ENCODE peak calls at places on chromosomes 7 and 10, in eight cellular contexts. One of them, this sample, is unnamed.

GRCh38 chr10:76160758-76161555 is 729.5 kb downstream of the LRMDA start:
- DNase-seq in K562: no peak
- DNase-seq in A549: no peak
- DNase-seq in neural progenitor cell: no peak
- DNase-seq in stomach: no peak
- DNase-seq in MM.1S: no peak
- DNase-seq in ovary: peak; percentile 50
- DNase-seq in hepatocyte: no peak
- DNase-seq in this sample: no peak

GRCh38 chr7:30893357-30893756 is 18.3 kb upstream of the AQP1 start:
- DNase-seq in K562: no peak
- DNase-seq in A549: no peak
- DNase-seq in neural progenitor cell: no peak
- DNase-seq in stomach: no peak
- DNase-seq in MM.1S: no peak
- DNase-seq in ovary: no peak
- DNase-seq in hepatocyte: no peak
- DNase-seq in this sample: no peak

GRCh38 chr10:73076361-73077183 is 20.1 kb downstream of the P4HA1 start:
- DNase-seq in K562: no peak
- DNase-seq in A549: no peak
- DNase-seq in neural progenitor cell: no peak
- DNase-seq in stomach: peak; percentile 40
- DNase-seq in MM.1S: no peak
- DNase-seq in ovary: peak; percentile 80
- DNase-seq in hepatocyte: peak; percentile 37
- DNase-seq in this sample: no peak

GRCh38 chr7:158344706-158345300 is 242.8 kb downstream of the PTPRN2 start:
- DNase-seq in K562: no peak
- DNase-seq in A549: no peak
- DNase-seq in neural progenitor cell: no peak
- DNase-seq in stomach: no peak
- DNase-seq in MM.1S: no peak
- DNase-seq in ovary: no peak
- DNase-seq in hepatocyte: no peak
- DNase-seq in this sample: no peak

GRCh38 chr10:132392811-132393694 is 3.9 kb upstream of the PWWP2B start:
- DNase-seq in K562: no peak
- DNase-seq in A549: no peak
- DNase-seq in neural progenitor cell: no peak
- DNase-seq in stomach: no peak
- DNase-seq in MM.1S: no peak
- DNase-seq in ovary: no peak
- DNase-seq in hepatocyte: no peak
- DNase-seq in this sample: no peak

GRCh38 chr10:122459586-122460273 is 1.6 kb upstream of the HTRA1 start:
- DNase-seq in K562: no peak
- DNase-seq in A549: no peak
- DNase-seq in neural progenitor cell: no peak
- DNase-seq in stomach: no peak
- DNase-seq in MM.1S: no peak
- DNase-seq in ovary: peak; percentile 75
- DNase-seq in hepatocyte: no peak
- DNase-seq in this sample: no peak

GRCh38 chr10:11828682-11829284 is 5.6 kb downstream of the PROSER2 start:
- DNase-seq in K562: no peak
- DNase-seq in A549: no peak
- DNase-seq in neural progenitor cell: no peak
- DNase-seq in stomach: no peak
- DNase-seq in MM.1S: no peak
- DNase-seq in ovary: no peak
- DNase-seq in hepatocyte: no peak
- DNase-seq in this sample: no peak

GRCh38 chr7:78492146-78492545 is 693.6 kb downstream of the PHTF2 start:
- DNase-seq in K562: no peak
- DNase-seq in A549: no peak
- DNase-seq in neural progenitor cell: no peak
- DNase-seq in stomach: no peak
- DNase-seq in MM.1S: peak; percentile 53
- DNase-seq in ovary: no peak
- DNase-seq in hepatocyte: no peak
- DNase-seq in this sample: no peak

GRCh38 chr7:76302299-76303056 is at the start of gene HSPB1:
- DNase-seq in K562: peak; percentile 92
- DNase-seq in A549: peak; percentile 73
- DNase-seq in neural progenitor cell: peak; percentile 79
- DNase-seq in stomach: peak; percentile 97
- DNase-seq in MM.1S: peak; percentile 40
- DNase-seq in ovary: peak; percentile 91
- DNase-seq in hepatocyte: peak; percentile 92
- DNase-seq in this sample: peak; percentile 62

GRCh38 chr10:12849351-12850181 is 151.9 kb downstream of the CCDC3 start:
- DNase-seq in K562: no peak
- DNase-seq in A549: no peak
- DNase-seq in neural progenitor cell: no peak
- DNase-seq in stomach: no peak
- DNase-seq in MM.1S: no peak
- DNase-seq in ovary: peak; percentile 37
- DNase-seq in hepatocyte: no peak
- DNase-seq in this sample: no peak

GRCh38 chr7:104963378-104963990 is 50.5 kb upstream of the KMT2E start:
- DNase-seq in K562: no peak
- DNase-seq in A549: no peak
- DNase-seq in neural progenitor cell: no peak
- DNase-seq in stomach: no peak
- DNase-seq in MM.1S: no peak
- DNase-seq in ovary: no peak
- DNase-seq in hepatocyte: no peak
- DNase-seq in this sample: no peak

GRCh38 chr7:90412458-90413184 is 9.4 kb downstream of the CLDN12 start:
- DNase-seq in K562: no peak
- DNase-seq in A549: no peak
- DNase-seq in neural progenitor cell: peak; percentile 33
- DNase-seq in stomach: peak; percentile 55
- DNase-seq in MM.1S: peak; percentile 28
- DNase-seq in ovary: no peak
- DNase-seq in hepatocyte: no peak
- DNase-seq in this sample: no peak

GRCh38 chr7:147196476-147196875 is 1079.9 kb downstream of the CNTNAP2 start:
- DNase-seq in K562: no peak
- DNase-seq in A549: no peak
- DNase-seq in neural progenitor cell: no peak
- DNase-seq in stomach: no peak
- DNase-seq in MM.1S: no peak
- DNase-seq in ovary: no peak
- DNase-seq in hepatocyte: no peak
- DNase-seq in this sample: no peak

GRCh38 chr7:158351051-158351450 is 236.6 kb downstream of the PTPRN2 start:
- DNase-seq in K562: no peak
- DNase-seq in A549: no peak
- DNase-seq in neural progenitor cell: no peak
- DNase-seq in stomach: no peak
- DNase-seq in MM.1S: no peak
- DNase-seq in ovary: no peak
- DNase-seq in hepatocyte: no peak
- DNase-seq in this sample: no peak

GRCh38 chr7:19989906-19990305 is 216.5 kb upstream of the TMEM196 start:
- DNase-seq in K562: no peak
- DNase-seq in A549: no peak
- DNase-seq in neural progenitor cell: no peak
- DNase-seq in stomach: no peak
- DNase-seq in MM.1S: no peak
- DNase-seq in ovary: no peak
- DNase-seq in hepatocyte: no peak
- DNase-seq in this sample: no peak

GRCh38 chr10:1115262-1115955 is 59.2 kb downstream of the WDR37 start:
- DNase-seq in K562: no peak
- DNase-seq in A549: no peak
- DNase-seq in neural progenitor cell: no peak
- DNase-seq in stomach: peak; percentile 20
- DNase-seq in MM.1S: peak; percentile 81
- DNase-seq in ovary: no peak
- DNase-seq in hepatocyte: no peak
- DNase-seq in this sample: no peak

GRCh38 chr7:77271766-77272165 is 72.1 kb upstream of the FGL2 start:
- DNase-seq in K562: no peak
- DNase-seq in A549: no peak
- DNase-seq in neural progenitor cell: no peak
- DNase-seq in stomach: no peak
- DNase-seq in MM.1S: no peak
- DNase-seq in ovary: no peak
- DNase-seq in hepatocyte: no peak
- DNase-seq in this sample: no peak

GRCh38 chr10:119654540-119654939 is 3.4 kb downstream of the BAG3 start:
- DNase-seq in K562: no peak
- DNase-seq in A549: peak; percentile 66
- DNase-seq in neural progenitor cell: no peak
- DNase-seq in stomach: peak; percentile 75
- DNase-seq in MM.1S: no peak
- DNase-seq in ovary: no peak
- DNase-seq in hepatocyte: no peak
- DNase-seq in this sample: no peak

GRCh38 chr10:119657725-119658124 is 6.5 kb downstream of the BAG3 start:
- DNase-seq in K562: no peak
- DNase-seq in A549: no peak
- DNase-seq in neural progenitor cell: no peak
- DNase-seq in stomach: no peak
- DNase-seq in MM.1S: no peak
- DNase-seq in ovary: no peak
- DNase-seq in hepatocyte: peak; percentile 41
- DNase-seq in this sample: no peak

GRCh38 chr10:119655566-119656001 is 4.4 kb downstream of the BAG3 start:
- DNase-seq in K562: no peak
- DNase-seq in A549: no peak
- DNase-seq in neural progenitor cell: no peak
- DNase-seq in stomach: peak; percentile 33
- DNase-seq in MM.1S: no peak
- DNase-seq in ovary: no peak
- DNase-seq in hepatocyte: peak; percentile 68
- DNase-seq in this sample: peak; percentile 35

GRCh38 chr10:119658274-119658673 is 7.1 kb downstream of the BAG3 start:
- DNase-seq in K562: peak; percentile 52
- DNase-seq in A549: peak; percentile 92
- DNase-seq in neural progenitor cell: peak; percentile 36
- DNase-seq in stomach: peak; percentile 85
- DNase-seq in MM.1S: no peak
- DNase-seq in ovary: peak; percentile 80
- DNase-seq in hepatocyte: peak; percentile 92
- DNase-seq in this sample: no peak

DNA sequence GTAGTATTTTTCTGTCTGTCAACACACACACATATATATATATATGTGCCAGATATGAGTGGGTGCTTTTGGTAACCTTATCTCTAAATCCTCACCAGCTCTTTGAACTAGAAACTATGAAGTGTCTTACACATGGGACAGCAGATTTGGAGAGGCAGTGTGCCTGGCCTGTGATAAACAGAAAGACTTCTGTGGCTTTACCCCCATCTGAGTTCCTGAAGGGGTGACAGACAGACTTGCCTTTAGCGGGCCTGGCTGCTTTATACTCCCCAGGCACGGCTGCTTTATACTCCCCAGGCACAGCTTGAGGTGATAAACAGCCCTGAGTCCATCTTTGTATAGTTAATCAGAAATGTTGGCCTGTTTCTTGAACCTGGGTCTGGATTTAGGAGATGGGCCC is 5.6 kb downstream of the BAG3 start:
- DNase-seq in K562: no peak
- DNase-seq in A549: no peak
- DNase-seq in neural progenitor cell: no peak
- DNase-seq in stomach: no peak
- DNase-seq in MM.1S: no peak
- DNase-seq in ovary: no peak
- DNase-seq in hepatocyte: no peak
- DNase-seq in this sample: no peak
- TF ChIP-seq CTCF in K562: no peak
- TF ChIP-seq CTCF in A549: no peak
- TF ChIP-seq CTCF in neural progenitor cell: no peak
- TF ChIP-seq CTCF in stomach: no peak
- TF ChIP-seq CTCF in MM.1S: no peak
- TF ChIP-seq CTCF in ovary: no peak
- TF ChIP-seq CTCF in hepatocyte: no peak
- TF ChIP-seq CTCF in this sample: no peak

DNA sequence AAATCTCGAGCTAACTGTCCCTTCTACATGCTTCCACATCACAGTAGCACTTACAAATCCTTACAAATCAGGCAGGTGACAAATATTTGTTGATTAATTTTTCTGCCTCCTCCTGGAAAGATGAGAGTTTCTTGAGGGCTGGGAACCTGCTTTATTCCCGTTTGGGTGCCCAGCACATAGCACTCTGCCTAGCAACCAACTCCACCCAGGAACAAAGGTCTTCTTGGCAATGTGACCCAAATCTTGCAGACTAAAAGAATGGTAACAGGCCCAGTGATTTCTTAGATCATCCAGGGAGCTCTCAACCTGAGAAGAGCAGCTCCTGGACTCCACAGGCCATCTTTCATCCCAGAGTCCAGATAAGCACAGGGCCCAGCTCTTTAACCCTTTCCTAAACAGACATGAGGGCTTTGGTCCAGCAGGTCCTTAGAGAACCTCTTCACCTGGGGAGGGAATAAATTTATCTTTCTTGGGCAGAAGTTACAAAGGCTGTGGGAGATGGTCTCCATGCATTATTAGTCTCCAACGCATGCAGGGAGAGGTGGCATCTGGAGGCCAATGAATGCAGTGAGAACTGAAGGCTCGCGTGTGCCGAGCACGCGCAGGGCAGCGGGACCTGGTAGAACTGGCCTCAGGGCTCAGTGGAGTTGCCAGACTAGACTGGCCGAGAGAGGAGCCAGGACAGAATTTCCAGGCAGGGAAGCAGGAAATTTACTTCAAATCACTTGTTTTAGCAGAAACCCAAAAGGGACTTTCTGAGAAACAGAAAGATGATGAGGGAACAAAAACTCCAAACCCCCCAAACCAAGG is 310.8 kb upstream of the IMMP2L start:
- DNase-seq in K562: no peak
- DNase-seq in A549: no peak
- DNase-seq in neural progenitor cell: no peak
- DNase-seq in stomach: no peak
- DNase-seq in MM.1S: no peak
- DNase-seq in ovary: no peak
- DNase-seq in hepatocyte: no peak
- DNase-seq in this sample: no peak
- H3K27ac ChIP-seq in K562: no peak overlapping the region
- H3K27ac ChIP-seq in A549: no peak overlapping the region
- H3K27ac ChIP-seq in neural progenitor cell: no peak overlapping the region
- H3K27ac ChIP-seq in stomach: no peak overlapping the region
- H3K27ac ChIP-seq in MM.1S: no peak overlapping the region
- H3K27ac ChIP-seq in ovary: no peak overlapping the region
- H3K27ac ChIP-seq in hepatocyte: peak overlapping the region; percentile 18
- H3K27ac ChIP-seq in this sample: no peak overlapping the region

GRCh38 chr7:67962863-67963262 is 966.2 kb downstream of the TYW1 start:
- DNase-seq in K562: no peak
- DNase-seq in A549: no peak
- DNase-seq in neural progenitor cell: no peak
- DNase-seq in stomach: no peak
- DNase-seq in MM.1S: no peak
- DNase-seq in ovary: no peak
- DNase-seq in hepatocyte: no peak
- DNase-seq in this sample: no peak
- H3K9me3 ChIP-seq in K562: no peaks in the 10 kb centered on the region
- H3K9me3 ChIP-seq in A549: no peaks in the 10 kb centered on the region
- H3K9me3 ChIP-seq in neural progenitor cell: no peaks in the 10 kb centered on the region
- H3K9me3 ChIP-seq in stomach: no peaks in the 10 kb centered on the region
- H3K9me3 ChIP-seq in MM.1S: no peaks in the 10 kb centered on the region
- H3K9me3 ChIP-seq in ovary: no peaks in the 10 kb centered on the region
- H3K9me3 ChIP-seq in hepatocyte: no peaks in the 10 kb centered on the region
- H3K9me3 ChIP-seq in this sample: peaks cover 9% of the 10 kb centered on the region

GRCh38 chr7:150994141-150994837 is 3.5 kb downstream of the NOS3 start:
- DNase-seq in K562: peak; percentile 94
- DNase-seq in A549: no peak
- DNase-seq in neural progenitor cell: no peak
- DNase-seq in stomach: no peak
- DNase-seq in MM.1S: no peak
- DNase-seq in ovary: no peak
- DNase-seq in hepatocyte: peak; percentile 59
- DNase-seq in this sample: no peak
- TF ChIP-seq CTCF in K562: no peak
- TF ChIP-seq CTCF in A549: no peak
- TF ChIP-seq CTCF in neural progenitor cell: no peak
- TF ChIP-seq CTCF in stomach: no peak
- TF ChIP-seq CTCF in MM.1S: no peak
- TF ChIP-seq CTCF in ovary: no peak
- TF ChIP-seq CTCF in hepatocyte: no peak
- TF ChIP-seq CTCF in this sample: no peak